ENCODE peak calls at places on chromosomes 3 and 15, in six cellular contexts. U is T-helper 22 cell, J is thoracic aorta, E is stromal cell of bone marrow, L is fibroblast of lung, D is AG08396. V is an unnamed sample.

GRCh38 chr3:13139471-13140065 is 66.3 kb upstream of the IQSEC1 start:
- DNase-seq in U (no peak), J (no peak), E (no peak), L (no peak), D (no peak), V (no peak)

GRCh38 chr15:37015476-37015875 is 84.9 kb downstream of the MEIS2 start:
- DNase-seq in U (no peak), J (no peak), E (no peak), L (no peak), D (no peak), V (no peak)

GRCh38 chr3:4633078-4634004 is 140.2 kb downstream of the ITPR1 start:
- DNase-seq in U (no peak), J (no peak), E (peak), L (peak), D (peak), V (peak)

GRCh38 chr15:51833782-51834181 is 4.3 kb downstream of the TMOD3 start:
- DNase-seq in U (no peak), J (no peak), E (no peak), L (peak), D (no peak), V (no peak)

GRCh38 chr15:100929641-100930042 is 10.5 kb downstream of the LRRK1 start:
- DNase-seq in U (no peak), J (no peak), E (no peak), L (no peak), D (no peak), V (peak)

GRCh38 chr3:96236499-96236898 is 577.9 kb upstream of the EPHA6 start:
- DNase-seq in U (no peak), J (no peak), E (no peak), L (no peak), D (no peak), V (peak)

GRCh38 chr3:84946240-84946639 is 12.5 kb upstream of the CADM2 start:
- DNase-seq in U (no peak), J (no peak), E (no peak), L (no peak), D (no peak), V (peak)

GRCh38 chr3:134810850-134811249 is 15.8 kb downstream of the EPHB1 start:
- DNase-seq in U (no peak), J (no peak), E (no peak), L (no peak), D (no peak), V (no peak)

GRCh38 chr15:35089556-35089955 is 4.5 kb upstream of the NANOGP8 start:
- DNase-seq in U (no peak), J (no peak), E (no peak), L (no peak), D (no peak), V (peak)

GRCh38 chr3:69406156-69406555 is 20.3 kb upstream of the FRMD4B start:
- DNase-seq in U (no peak), J (no peak), E (no peak), L (peak), D (no peak), V (peak)

GRCh38 chr3:88991496-88991895 is 115.9 kb upstream of the EPHA3 start:
- DNase-seq in U (no peak), J (no peak), E (no peak), L (no peak), D (no peak), V (peak)

V was measured in epithelial cell of esophagus.